ENCODE peak calls at places on chromosomes 11 and 22, in five cellular contexts. C is kidney epithelial cell, A is uterus, V is astrocyte, N is cardiac fibroblast. E is an unnamed sample.

GRCh38 chr11:69947059-69947771 is 128.0 kb upstream of the FGF3 start:
- DNase-seq in C (no peak), A (no peak), V (no peak), N (no peak), E (no peak)

GRCh38 chr11:75491465-75491864 is 34.3 kb downstream of the GDPD5 start:
- DNase-seq in C (no peak), A (no peak), V (no peak), N (no peak), E (no peak)

GRCh38 chr22:36003972-36004674 is 24.5 kb downstream of the RBFOX2 start:
- DNase-seq in C (no peak), A (no peak), V (no peak), N (no peak), E (no peak)

GRCh38 chr22:41021039-41021654 is 70.0 kb downstream of the RBX1 start:
- DNase-seq in C (no peak), A (peak), V (no peak), N (no peak), E (no peak)

GRCh38 chr11:36408476-36409136 is 101.5 kb downstream of the TRAF6 start:
- DNase-seq in C (no peak), A (no peak), V (no peak), N (no peak), E (no peak)

GRCh38 chr11:76659672-76660532 is 10.6 kb downstream of the LRRC32 start:
- DNase-seq in C (no peak), A (peak), V (no peak), N (no peak), E (no peak)

GRCh38 chr22:31143038-31143437 is 2.7 kb upstream of the PLA2G3 start:
- DNase-seq in C (no peak), A (no peak), V (no peak), N (no peak), E (no peak)

GRCh38 chr11:57649826-57650738 is at the start of gene YPEL4:
- DNase-seq in C (no peak), A (peak), V (peak), N (peak), E (peak)

GRCh38 chr11:88709567-88709966 is 356.2 kb downstream of the GRM5 start:
- DNase-seq in C (no peak), A (no peak), V (no peak), N (no peak), E (no peak)

GRCh38 chr11:113991170-113991569 is 16.3 kb downstream of the HTR3A start:
- DNase-seq in C (no peak), A (no peak), V (peak), N (peak), E (peak)

GRCh38 chr11:130088909-130089668 is 19.4 kb downstream of the APLP2 start:
- DNase-seq in C (no peak), A (no peak), V (no peak), N (no peak), E (no peak)

GRCh38 chr22:50002791-50003190 is 9.8 kb downstream of the IL17REL start:
- DNase-seq in C (no peak), A (no peak), V (peak), N (no peak), E (peak)

GRCh38 chr11:92627615-92628201 is 341.7 kb upstream of the MTNR1B start:
- DNase-seq in C (no peak), A (no peak), V (peak), N (no peak), E (peak)

GRCh38 chr22:46373838-46374662 is 38.5 kb downstream of the TRMU start:
- DNase-seq in C (no peak), A (no peak), V (peak), N (no peak), E (no peak)

GRCh38 chr11:59669611-59670009 is 773 bp upstream of the PATL1 start:
- DNase-seq in C (no peak), A (peak), V (peak), N (peak), E (peak)

GRCh38 chr11:134516529-134516928 is 104.5 kb upstream of the B3GAT1 start:
- DNase-seq in C (no peak), A (peak), V (no peak), N (no peak), E (no peak)

GRCh38 chr11:43547900-43548381 is 132.6 kb upstream of the HSD17B12 start:
- DNase-seq in C (no peak), A (peak), V (no peak), N (peak), E (peak)

GRCh38 chr22:38756631-38757463 is 1.0 kb upstream of the SUN2 start:
- DNase-seq in C (no peak), A (no peak), V (no peak), N (no peak), E (no peak)

GRCh38 chr11:71426413-71426812 is 21.8 kb downstream of the DHCR7 start:
- DNase-seq in C (no peak), A (no peak), V (no peak), N (no peak), E (peak)

GRCh38 chr11:112156153-112156552 is 7.7 kb downstream of the IL18 start:
- DNase-seq in C (no peak), A (no peak), V (peak), N (peak), E (no peak)

GRCh38 chr11:79768343-79768742 is 327.5 kb upstream of the TENM4 start:
- DNase-seq in C (no peak), A (no peak), V (no peak), N (no peak), E (no peak)

GRCh38 chr22:45645526-45646414 is 25.9 kb upstream of the ATXN10 start:
- DNase-seq in C (no peak), A (peak), V (no peak), N (peak), E (peak)

GRCh38 chr11:38282718-38283117 is 1684.7 kb upstream of the RAG2 start:
- DNase-seq in C (no peak), A (no peak), V (no peak), N (no peak), E (no peak)

GRCh38 chr11:120336641-120337132 is 474 bp downstream of the ARHGEF12 start:
- DNase-seq in C (no peak), A (peak), V (no peak), N (peak), E (peak)

GRCh38 chr22:47423861-47424820 is 661.7 kb downstream of the TBC1D22A start:
- DNase-seq in C (no peak), A (no peak), V (no peak), N (no peak), E (no peak)

GRCh38 chr11:97557399-97557798 is 1167.6 kb downstream of the JRKL start:
- DNase-seq in C (no peak), A (no peak), V (no peak), N (peak), E (no peak)

GRCh38 chr11:127651175-127651887 is 650.8 kb upstream of the KIRREL3 start:
- DNase-seq in C (peak), A (no peak), V (peak), N (peak), E (peak)

GRCh38 chr11:110713469-110713776 is 1.2 kb upstream of the ARHGAP20 start:
- DNase-seq in C (no peak), A (no peak), V (no peak), N (no peak), E (no peak)

GRCh38 chr11:110711776-110712642 is at the start of gene ARHGAP20:
- DNase-seq in C (no peak), A (peak), V (peak), N (peak), E (peak)

GRCh38 chr11:110710520-110711381 is 1.5 kb downstream of the ARHGAP20 start:
- DNase-seq in C (no peak), A (peak), V (peak), N (peak), E (peak)

GRCh38 chr11:110711448-110711775 is 825 bp downstream of the ARHGAP20 start:
- DNase-seq in C (no peak), A (no peak), V (no peak), N (no peak), E (no peak)

DNA sequence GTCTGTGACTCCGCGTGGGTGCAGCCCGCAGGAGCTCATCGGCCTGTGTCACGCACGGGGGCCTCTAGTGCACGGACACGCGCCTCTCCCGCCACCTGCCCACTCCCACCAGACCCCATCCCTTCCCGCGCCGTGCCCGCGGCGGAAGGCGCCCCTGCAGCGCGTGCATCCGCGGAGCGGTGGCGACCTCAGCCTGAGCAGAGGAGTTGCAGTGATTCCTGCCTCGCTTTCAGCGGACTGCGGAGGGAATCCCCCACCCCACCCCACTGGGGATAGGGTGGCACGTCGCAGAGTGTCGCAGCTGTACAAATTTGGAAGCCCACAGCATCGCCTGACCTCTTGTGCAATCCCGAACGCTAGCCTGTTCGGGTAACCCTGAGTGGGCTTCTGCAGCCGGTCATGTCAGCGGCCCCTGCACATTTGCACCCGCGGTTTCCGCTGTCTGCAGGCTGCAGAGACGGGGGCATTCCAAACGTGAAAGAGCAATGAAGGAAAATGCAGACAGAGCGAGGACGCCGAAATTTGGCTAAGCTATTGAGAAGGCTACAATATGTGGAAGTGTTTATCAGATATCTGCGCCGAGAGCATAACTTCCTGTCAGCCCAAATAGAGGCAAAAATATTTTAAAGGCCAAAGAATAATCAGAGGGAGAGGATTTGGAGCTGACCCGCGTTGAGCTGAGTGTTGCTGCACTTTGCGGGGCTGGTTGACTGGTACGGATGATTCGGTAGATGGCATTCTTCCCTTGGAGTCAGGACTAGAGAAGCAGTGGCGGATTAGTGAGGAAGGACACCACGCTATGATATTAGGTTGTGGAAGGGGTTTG is 619 bp upstream of the ARHGAP20 start:
- DNase-seq in C (no peak), A (peak), V (peak), N (peak), E (peak)
- TF ChIP-seq CTCF in C (no peak), A (no peak), V (no peak), N (peak), E (peak)

GRCh38 chr11:65553301-65554001 is 4.7 kb downstream of the LTBP3 start:
- DNase-seq in C (no peak), A (no peak), V (no peak), N (no peak), E (no peak)
- H3K4me3 ChIP-seq in C (no peak), A (no peak), V (no peak), N (no peak), E (no peak)

DNA sequence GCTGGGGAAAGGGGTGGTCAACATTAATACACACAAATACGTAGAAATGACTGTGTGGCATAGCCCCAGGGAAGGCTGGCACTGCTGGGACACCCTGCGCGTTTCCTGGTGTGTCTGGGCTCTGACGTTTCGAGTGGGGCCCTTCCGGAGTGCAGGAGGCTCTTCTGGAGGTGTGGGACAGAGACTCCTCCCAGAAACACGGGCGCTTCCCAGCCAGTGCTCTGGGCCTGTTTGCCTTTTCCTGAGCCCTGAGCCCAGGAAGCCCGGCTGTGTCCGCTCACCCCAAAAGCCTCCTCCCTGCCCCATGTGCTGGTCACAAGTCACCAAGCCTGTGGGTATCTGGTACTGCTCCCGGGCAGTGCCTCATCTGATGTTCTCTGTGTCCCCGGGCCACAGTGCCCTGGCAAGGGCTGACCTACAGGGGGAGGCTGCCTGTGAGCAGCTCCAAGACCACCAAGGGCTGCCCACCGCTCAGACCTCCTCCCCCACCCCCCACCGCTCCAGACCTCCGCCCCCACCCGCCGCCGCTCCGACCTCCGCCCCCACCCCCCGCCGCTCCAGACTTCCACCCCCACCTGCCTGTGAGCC is 1133.3 kb downstream of the BRD1 start:
- DNase-seq in C (no peak), A (no peak), V (no peak), N (no peak), E (no peak)
- TF ChIP-seq CTCF in C (no peak), A (no peak), V (no peak), N (no peak), E (no peak)

GRCh38 chr11:45209000-45209399 is 62.6 kb downstream of the PRDM11 start:
- DNase-seq in C (no peak), A (peak), V (no peak), N (no peak), E (no peak)

GRCh38 chr11:45210846-45211245 is 64.4 kb downstream of the PRDM11 start:
- DNase-seq in C (no peak), A (peak), V (no peak), N (no peak), E (no peak)

GRCh38 chr11:45209480-45209879 is 63.0 kb downstream of the PRDM11 start:
- DNase-seq in C (no peak), A (no peak), V (no peak), N (no peak), E (no peak)

GRCh38 chr11:45211732-45212131 is 65.3 kb downstream of the PRDM11 start:
- DNase-seq in C (no peak), A (no peak), V (no peak), N (no peak), E (no peak)

DNA sequence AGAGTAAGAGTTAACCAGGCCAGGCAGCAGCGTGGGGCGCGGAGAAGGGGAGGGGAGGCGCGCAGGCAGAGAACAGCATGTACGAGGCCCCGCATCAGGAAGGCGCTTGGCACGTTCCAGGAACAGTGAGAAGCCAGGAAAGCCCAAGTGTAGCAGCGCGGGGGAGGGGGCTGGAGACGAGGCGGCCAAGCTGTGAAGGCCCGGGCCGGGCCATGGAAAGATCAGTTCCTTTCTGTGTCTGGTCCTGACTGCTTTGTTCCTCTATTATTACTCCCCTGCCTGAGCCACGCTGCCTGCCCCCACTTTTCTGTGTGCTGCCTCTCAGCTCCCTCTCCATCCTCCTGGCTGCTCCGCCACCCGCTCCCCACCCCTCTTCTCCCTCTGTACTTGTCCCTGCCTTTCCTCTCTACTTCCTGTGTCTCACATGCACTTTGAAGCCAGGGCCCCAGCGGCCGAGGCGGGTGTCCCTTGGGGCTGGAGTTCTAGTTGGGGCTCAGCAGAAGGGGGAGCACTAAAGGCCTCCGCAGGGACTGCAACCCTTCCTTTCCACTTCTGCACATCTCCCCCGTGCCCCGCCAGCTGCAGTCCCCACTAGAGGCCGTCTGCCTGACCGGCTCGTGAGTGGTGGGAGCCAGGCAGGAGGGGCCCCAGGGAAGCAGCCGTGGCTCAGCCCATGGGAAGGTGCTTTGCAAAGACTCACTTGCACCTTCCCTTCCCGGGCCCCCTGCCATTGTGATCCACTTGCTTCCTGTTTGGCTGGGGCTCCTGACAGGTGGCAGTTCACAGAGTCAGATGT is 63.7 kb downstream of the PRDM11 start:
- DNase-seq in C (no peak), A (peak), V (no peak), N (peak), E (peak)
- H3K4me3 ChIP-seq in C (no peak), A (no peak), V (no peak), N (peak), E (no peak)

DNA sequence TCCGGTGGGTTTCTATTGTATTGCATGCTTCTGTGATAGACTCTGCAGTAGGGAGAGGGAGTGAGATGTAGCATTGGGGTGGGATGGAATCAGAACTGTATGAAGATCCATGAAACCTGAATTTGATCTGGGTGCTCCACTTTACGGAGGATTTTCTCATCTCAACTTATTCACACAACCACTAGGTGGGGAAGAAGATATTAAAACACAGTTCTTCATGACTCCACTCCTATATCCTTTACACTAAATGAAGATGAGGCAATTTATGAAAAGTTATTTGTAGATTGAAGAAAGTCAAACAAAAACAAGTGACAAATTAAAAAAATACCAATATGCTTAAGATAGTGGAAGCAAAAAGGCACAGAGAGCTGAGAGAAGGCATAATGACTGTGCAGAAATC is 92.6 kb upstream of the PDGFD start:
- DNase-seq in C (no peak), A (no peak), V (no peak), N (peak), E (peak)
- TF ChIP-seq CTCF in C (peak), A (no peak), V (peak), N (peak), E (peak)

GRCh38 chr22:37638351-37639069 is 959 bp upstream of the SH3BP1 start:
- DNase-seq in C (no peak), A (no peak), V (no peak), N (no peak), E (no peak)
- H3K4me3 ChIP-seq in C (no peak), A (no peak), V (no peak), N (peak), E (peak)